ENCODE peak calls at places on chromosome 9, in seven cellular contexts. A, T, Y, R, P, E and F are unnamed samples.

GRCh38 chr9:21549251-21549765 is 67.2 kb upstream of the IFNE start:
- DNase-seq in A (no peak), T (no peak), Y (no peak), R (peak), P (peak), E (peak), F (no peak)

GRCh38 chr9:86315088-86315487 is 32.8 kb upstream of the ISCA1 start:
- DNase-seq in A (no peak), T (no peak), Y (no peak), R (no peak), P (no peak), E (no peak), F (no peak)

GRCh38 chr9:32742296-32742695 is 41.0 kb upstream of the TMEM215 start:
- DNase-seq in A (no peak), T (no peak), Y (no peak), R (no peak), P (no peak), E (no peak), F (no peak)

GRCh38 chr9:33165263-33166151 is 1.6 kb downstream of the B4GALT1 start:
- DNase-seq in A (peak), T (peak), Y (no peak), R (peak), P (peak), E (peak), F (no peak)

GRCh38 chr9:63816742-63817621 is 1468.0 kb downstream of the FOXD4L5 start:
- DNase-seq in A (peak), T (peak), Y (peak), R (peak), P (peak), E (peak), F (peak)

GRCh38 chr9:76603448-76603895 is 144.5 kb downstream of the GCNT1 start:
- DNase-seq in A (no peak), T (no peak), Y (no peak), R (peak), P (no peak), E (peak), F (no peak)

GRCh38 chr9:456365-456764 is 241.7 kb downstream of the DOCK8 start:
- DNase-seq in A (no peak), T (no peak), Y (no peak), R (no peak), P (peak), E (peak), F (no peak)

GRCh38 chr9:136512651-136513066 is 29.8 kb upstream of the SEC16A start:
- DNase-seq in A (no peak), T (peak), Y (no peak), R (no peak), P (no peak), E (peak), F (peak)

GRCh38 chr9:71758277-71758676 is 10.0 kb downstream of the CEMIP2 start:
- DNase-seq in A (no peak), T (no peak), Y (no peak), R (no peak), P (peak), E (no peak), F (no peak)

GRCh38 chr9:14419302-14419937 is 105.5 kb upstream of the NFIB start:
- DNase-seq in A (no peak), T (no peak), Y (no peak), R (no peak), P (no peak), E (no peak), F (no peak)

GRCh38 chr9:3912817-3913216 is 387.0 kb upstream of the RFX3 start:
- DNase-seq in A (no peak), T (no peak), Y (no peak), R (peak), P (no peak), E (peak), F (no peak)

GRCh38 chr9:7976856-7977255 is 177.3 kb upstream of the DMAC1 start:
- DNase-seq in A (no peak), T (no peak), Y (no peak), R (no peak), P (no peak), E (no peak), F (no peak)

GRCh38 chr9:87516222-87516930 is 18.7 kb downstream of the DAPK1 start:
- DNase-seq in A (no peak), T (no peak), Y (no peak), R (peak), P (peak), E (peak), F (no peak)